ENCODE peak calls at places on chromosome 22, in seven cellular contexts. I is aorta; O is Karpas-422; L is AG04450; K is pancreas; M is CD4-positive, alpha-beta T cell; E is RWPE2. N is an unnamed sample.

GRCh38 chr22:27113211-27114030 is 456.0 kb downstream of the MIAT start:
- DNase-seq in I (peak; percentile 88), O (no peak), L (no peak), K (no peak), M (no peak), E (no peak), N (no peak)

GRCh38 chr22:44172370-44173108 is 8.2 kb upstream of the PARVG start:
- DNase-seq in I (peak; percentile 90), O (peak; percentile 54), L (no peak), K (no peak), M (no peak), E (no peak), N (no peak)

GRCh38 chr22:37172266-37173245 is 15.5 kb downstream of the C1QTNF6 start:
- DNase-seq in I (peak; percentile 35), O (no peak), L (no peak), K (no peak), M (no peak), E (peak; percentile 27), N (no peak)

GRCh38 chr22:33357894-33358440 is 299.8 kb upstream of the SYN3 start:
- DNase-seq in I (no peak), O (no peak), L (no peak), K (no peak), M (no peak), E (no peak), N (no peak)

GRCh38 chr22:36853407-36854099 is 7.3 kb upstream of the NCF4 start:
- DNase-seq in I (peak; percentile 89), O (peak; percentile 97), L (no peak), K (peak; percentile 64), M (peak; percentile 90), E (no peak), N (peak; percentile 79)

GRCh38 chr22:46054878-46055158 is 77.9 kb upstream of the WNT7B start:
- DNase-seq in I (peak; percentile 42), O (peak; percentile 71), L (no peak), K (no peak), M (no peak), E (peak; percentile 33), N (no peak)

GRCh38 chr22:50041361-50042065 is 16.6 kb downstream of the TTLL8 start:
- DNase-seq in I (peak; percentile 17), O (no peak), L (no peak), K (no peak), M (no peak), E (no peak), N (no peak)

GRCh38 chr22:50039669-50040458 is 18.2 kb downstream of the TTLL8 start:
- DNase-seq in I (peak; percentile 32), O (no peak), L (no peak), K (no peak), M (no peak), E (no peak), N (no peak)

GRCh38 chr22:19303785-19304184 is 12.3 kb upstream of the CLTCL1 start:
- DNase-seq in I (no peak), O (no peak), L (no peak), K (no peak), M (no peak), E (no peak), N (no peak)

GRCh38 chr22:27317961-27318360 is 483.6 kb downstream of the MN1 start:
- DNase-seq in I (no peak), O (no peak), L (no peak), K (no peak), M (no peak), E (no peak), N (no peak)

GRCh38 chr22:37464181-37464580 is 22.0 kb downstream of the MFNG start:
- DNase-seq in I (no peak), O (peak; percentile 67), L (no peak), K (no peak), M (no peak), E (no peak), N (no peak)

GRCh38 chr22:44331881-44332714 is 19.3 kb upstream of the SHISAL1 start:
- DNase-seq in I (no peak), O (no peak), L (no peak), K (no peak), M (no peak), E (no peak), N (no peak)

GRCh38 chr22:37186228-37186996 is 1.6 kb downstream of the C1QTNF6 start:
- DNase-seq in I (peak; percentile 42), O (peak; percentile 94), L (peak; percentile 57), K (no peak), M (peak; percentile 33), E (peak; percentile 10), N (peak; percentile 68)

GRCh38 chr22:33018232-33018864 is 39.8 kb downstream of the SYN3 start:
- DNase-seq in I (no peak), O (peak; percentile 79), L (peak; percentile 10), K (peak; percentile 53), M (peak; percentile 4), E (no peak), N (peak; percentile 42)

GRCh38 chr22:16974298-16975084 is 33.5 kb downstream of the GAB4 start:
- DNase-seq in I (no peak), O (no peak), L (no peak), K (no peak), M (no peak), E (no peak), N (no peak)

GRCh38 chr22:35839811-35840739 is 122.4 kb downstream of the APOL5 start:
- DNase-seq in I (peak; percentile 87), O (peak; percentile 20), L (peak; percentile 96), K (peak; percentile 78), M (no peak), E (peak; percentile 94), N (peak; percentile 79)

GRCh38 chr22:40534379-40535188 is 101.9 kb downstream of the MRTFA start:
- DNase-seq in I (no peak), O (no peak), L (no peak), K (no peak), M (no peak), E (no peak), N (no peak)

GRCh38 chr22:19038164-19038546 is 84.1 kb downstream of the DGCR2 start:
- DNase-seq in I (peak; percentile 21), O (no peak), L (no peak), K (no peak), M (no peak), E (no peak), N (no peak)

GRCh38 chr22:17773606-17774205 is 563 bp downstream of the BID start:
- DNase-seq in I (peak; percentile 60), O (peak; percentile 80), L (no peak), K (peak; percentile 65), M (peak; percentile 47), E (no peak), N (peak; percentile 87)

GRCh38 chr22:34055525-34056200 is 135.4 kb upstream of the LARGE1 start:
- DNase-seq in I (no peak), O (peak; percentile 73), L (no peak), K (no peak), M (no peak), E (no peak), N (peak; percentile 56)

GRCh38 chr22:32042924-32043323 is at the start of gene SLC5A1:
- DNase-seq in I (no peak), O (no peak), L (no peak), K (peak; percentile 80), M (no peak), E (peak; percentile 72), N (no peak)

GRCh38 chr22:41781508-41781906 is 19.0 kb upstream of the CCDC134 start:
- DNase-seq in I (peak; percentile 6), O (no peak), L (no peak), K (no peak), M (peak; percentile 3), E (no peak), N (no peak)

GRCh38 chr22:49946612-49947295 is 13.8 kb upstream of the PIM3 start:
- DNase-seq in I (no peak), O (no peak), L (no peak), K (no peak), M (no peak), E (no peak), N (no peak)

GRCh38 chr22:49628351-49629023 is 199.2 kb downstream of the BRD1 start:
- DNase-seq in I (peak; percentile 37), O (no peak), L (no peak), K (no peak), M (no peak), E (peak; percentile 24), N (no peak)

GRCh38 chr22:37739000-37739399 is 42.2 kb downstream of the TRIOBP start:
- DNase-seq in I (peak; percentile 68), O (no peak), L (peak; percentile 86), K (no peak), M (no peak), E (no peak), N (no peak)

GRCh38 chr22:19036523-19037273 is 85.5 kb downstream of the DGCR2 start:
- DNase-seq in I (no peak), O (no peak), L (no peak), K (no peak), M (no peak), E (no peak), N (no peak)

DNA sequence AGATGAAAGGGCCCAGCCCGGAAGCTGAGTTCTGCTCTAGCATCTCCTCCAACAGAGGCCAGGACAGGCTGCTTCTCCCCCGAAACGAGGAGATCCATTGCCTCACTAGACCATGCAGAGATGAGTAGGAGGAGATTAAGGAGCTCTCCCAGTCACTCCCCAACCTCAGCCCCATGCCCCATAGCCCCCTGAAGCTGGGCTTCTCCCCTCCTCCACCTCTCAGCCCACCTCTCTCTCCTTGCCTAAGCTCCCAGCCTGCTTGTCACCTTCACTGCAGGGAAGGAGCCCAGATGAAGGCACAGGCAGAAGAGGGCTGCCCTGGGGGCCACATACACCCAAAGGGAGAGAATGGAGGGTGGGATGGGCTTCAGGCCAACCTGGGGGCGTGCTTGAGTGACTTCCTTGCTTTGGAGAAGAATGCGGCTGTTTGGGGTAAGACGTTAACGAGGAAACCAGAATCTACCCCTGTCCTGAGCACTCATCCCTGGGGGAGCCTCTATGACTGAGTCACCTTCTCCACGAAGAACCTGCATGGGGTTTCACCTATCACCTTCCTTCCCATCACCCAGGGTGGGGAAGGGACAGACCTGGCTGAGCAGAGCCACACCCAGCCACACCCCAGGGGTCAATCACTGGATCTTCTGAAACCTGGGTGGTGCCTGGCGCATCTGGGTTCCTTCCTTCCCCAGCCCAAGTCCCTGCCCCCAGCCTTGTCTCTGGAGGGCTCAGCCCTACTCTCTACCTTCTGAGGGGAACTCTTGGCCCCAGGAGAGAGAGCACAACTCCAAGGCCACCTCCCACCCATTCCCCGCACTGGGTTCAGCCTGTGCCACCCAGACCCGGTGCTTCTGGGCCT is 11.6 kb upstream of the GNAZ start:
- DNase-seq in I (no peak), O (no peak), L (no peak), K (no peak), M (no peak), E (peak; percentile 31), N (no peak)
- H3K27me3 ChIP-seq in I (no peaks in the 10 kb centered on the region), O (no peaks in the 10 kb centered on the region), L (peaks cover 1% of the 10 kb centered on the region), K (no peaks in the 10 kb centered on the region), M (no peaks in the 10 kb centered on the region), E (no peaks in the 10 kb centered on the region), N (no peaks in the 10 kb centered on the region)

GRCh38 chr22:20764053-20764720 is 9.7 kb upstream of the SERPIND1 start:
- DNase-seq in I (no peak), O (no peak), L (no peak), K (no peak), M (no peak), E (no peak), N (no peak)
- H3K27ac ChIP-seq in I (no peak overlapping the region), O (no peak overlapping the region), L (no peak overlapping the region), K (no peak overlapping the region), M (no peak overlapping the region), E (no peak overlapping the region), N (no peak overlapping the region)

GRCh38 chr22:47997052-47997568 is 1234.7 kb downstream of the TBC1D22A start:
- DNase-seq in I (no peak), O (no peak), L (no peak), K (no peak), M (no peak), E (no peak), N (peak; percentile 21)
- H3K27me3 ChIP-seq in I (no peaks in the 10 kb centered on the region), O (no peaks in the 10 kb centered on the region), L (no peaks in the 10 kb centered on the region), K (no peaks in the 10 kb centered on the region), M (no peaks in the 10 kb centered on the region), E (no peaks in the 10 kb centered on the region), N (no peaks in the 10 kb centered on the region)

GRCh38 chr22:23285236-23285635 is 104.9 kb downstream of the BCR start:
- DNase-seq in I (no peak), O (no peak), L (no peak), K (no peak), M (no peak), E (no peak), N (no peak)
- H3K27ac ChIP-seq in I (no peak overlapping the region), O (no peak overlapping the region), L (no peak overlapping the region), K (no peak overlapping the region), M (no peak overlapping the region), E (no peak overlapping the region), N (no peak overlapping the region)